ENCODE peak calls at places on chromosomes 3 and 15, in six cellular contexts. I is heart left ventricle, K is Peyer's patch, S is A673, N is tibial artery, D is K562. J is an unnamed sample.

GRCh38 chr3:101195951-101196713 is 124.2 kb downstream of the IMPG2 start:
- DNase-seq in K (no peak), I (no peak), D (peak; percentile 15), N (no peak), S (peak; percentile 82), J (peak; percentile 78)

GRCh38 chr3:52983336-52983807 is 62.5 kb downstream of the SFMBT1 start:
- DNase-seq in N (no peak), S (no peak), D (no peak), K (no peak), I (no peak), J (no peak)

GRCh38 chr3:20066848-20067617 is 26.8 kb downstream of the KAT2B start:
- DNase-seq in N (peak; percentile 48), S (peak; percentile 94), D (no peak), K (no peak), I (peak; percentile 31), J (no peak)

GRCh38 chr15:95932676-95933075 is 397.8 kb upstream of the NR2F2 start:
- DNase-seq in D (no peak), K (no peak), I (no peak), S (no peak), N (no peak), J (peak; percentile 27)

GRCh38 chr3:158103956-158104338 is 2.3 kb downstream of the SHOX2 start:
- DNase-seq in K (peak; percentile 54), N (peak; percentile 34), D (no peak), S (no peak), I (no peak), J (no peak)

GRCh38 chr3:189848636-189849035 is 217.4 kb downstream of the TP63 start:
- DNase-seq in I (no peak), N (no peak), D (no peak), K (no peak), S (no peak), J (peak; percentile 9)

GRCh38 chr3:173567997-173568396 is 170.5 kb downstream of the NLGN1 start:
- DNase-seq in I (no peak), N (no peak), K (no peak), S (no peak), D (no peak), J (no peak)

GRCh38 chr15:31439328-31439727 is 112.7 kb downstream of the KLF13 start:
- DNase-seq in D (peak; percentile 56), N (no peak), S (no peak), I (no peak), K (peak; percentile 66), J (no peak)

GRCh38 chr3:120450261-120450913 is 405 bp downstream of the FSTL1 start:
- DNase-seq in S (peak; percentile 61), K (peak; percentile 53), D (no peak), I (peak; percentile 54), N (peak; percentile 32), J (peak; percentile 44)

GRCh38 chr3:85603378-85603777 is 644.6 kb downstream of the CADM2 start:
- DNase-seq in N (no peak), D (no peak), I (no peak), K (no peak), S (no peak), J (no peak)

GRCh38 chr15:65835452-65835851 is 33.8 kb upstream of the RAB11A start:
- DNase-seq in I (no peak), K (no peak), N (no peak), D (no peak), S (no peak), J (no peak)

GRCh38 chr3:23806322-23807160 is 786 bp downstream of the UBE2E1 start:
- DNase-seq in K (peak; percentile 56), I (peak; percentile 43), S (peak; percentile 67), N (peak; percentile 23), D (peak; percentile 56), J (peak; percentile 11)

GRCh38 chr15:60083318-60083717 is 79.2 kb downstream of the FOXB1 start:
- DNase-seq in S (no peak), K (no peak), D (no peak), N (no peak), I (no peak), J (no peak)

GRCh38 chr3:134655706-134656105 is 4.9 kb upstream of the KY start:
- DNase-seq in I (no peak), N (no peak), K (no peak), D (no peak), S (no peak), J (no peak)

GRCh38 chr3:113088616-113089015 is 97.8 kb downstream of the GTPBP8 start:
- DNase-seq in K (no peak), D (no peak), S (no peak), I (no peak), N (no peak), J (no peak)

GRCh38 chr15:36737430-36737891 is 158.0 kb downstream of the CDIN1 start:
- DNase-seq in D (no peak), N (no peak), S (no peak), K (no peak), I (no peak), J (peak; percentile 29)

GRCh38 chr3:122183521-122183892 is at the start of gene CASR:
- DNase-seq in D (no peak), I (no peak), K (peak; percentile 56), N (no peak), S (no peak), J (no peak)

GRCh38 chr3:171168086-171168485 is 141.6 kb upstream of the SLC2A2 start:
- DNase-seq in S (peak; percentile 17), I (no peak), K (no peak), N (no peak), D (peak; percentile 27), J (peak; percentile 44)

GRCh38 chr3:124282751-124283643 is 291.1 kb upstream of the ROPN1 start:
- DNase-seq in K (no peak), D (no peak), S (no peak), I (no peak), N (no peak), J (peak; percentile 28)

GRCh38 chr3:161415506-161416231 is 44.4 kb upstream of the SPTSSB start:
- DNase-seq in K (no peak), N (peak; percentile 28), I (peak; percentile 43), S (no peak), D (no peak), J (peak; percentile 87)

GRCh38 chr3:25706213-25706612 is 41.5 kb upstream of the TOP2B start:
- DNase-seq in N (no peak), I (no peak), K (no peak), D (no peak), S (no peak), J (no peak)

GRCh38 chr15:90143176-90143655 is 40.9 kb upstream of the IDH2 start:
- DNase-seq in D (peak; percentile 96), N (no peak), S (peak; percentile 78), K (peak; percentile 85), I (peak; percentile 50), J (peak; percentile 47)

GRCh38 chr3:103991461-103992115 is 1375.1 kb upstream of the ALCAM start:
- DNase-seq in D (no peak), S (no peak), K (no peak), N (no peak), I (no peak), J (peak; percentile 25)

GRCh38 chr3:103992469-103992868 is 1374.2 kb upstream of the ALCAM start:
- DNase-seq in K (no peak), S (no peak), N (no peak), D (no peak), I (no peak), J (no peak)
- TF ChIP-seq CTCF in K (no peak), S (no peak), N (no peak), D (no peak), I (no peak), J (no peak)

GRCh38 chr15:40044717-40045571 is 6.0 kb upstream of the SRP14 start:
- DNase-seq in I (peak; percentile 88), N (peak; percentile 89), S (peak; percentile 90), D (peak; percentile 91), K (peak; percentile 92), J (peak; percentile 81)
- H3K4me3 ChIP-seq in I (no peak overlapping the region), N (peak overlapping the region; percentile 26), S (peak overlapping the region; percentile 21), D (no peak overlapping the region), K (no peak overlapping the region), J (no peak overlapping the region)

GRCh38 chr3:45224824-45225464 is 1.1 kb downstream of the TMEM158 start:
- DNase-seq in I (peak; percentile 73), K (peak; percentile 69), N (peak; percentile 63), S (peak; percentile 26), D (peak; percentile 82), J (peak; percentile 77)
- TF ChIP-seq CTCF in I (peak; percentile 56), K (no peak), N (peak; percentile 42), S (peak; percentile 25), D (peak; percentile 89), J (peak; percentile 44)

DNA sequence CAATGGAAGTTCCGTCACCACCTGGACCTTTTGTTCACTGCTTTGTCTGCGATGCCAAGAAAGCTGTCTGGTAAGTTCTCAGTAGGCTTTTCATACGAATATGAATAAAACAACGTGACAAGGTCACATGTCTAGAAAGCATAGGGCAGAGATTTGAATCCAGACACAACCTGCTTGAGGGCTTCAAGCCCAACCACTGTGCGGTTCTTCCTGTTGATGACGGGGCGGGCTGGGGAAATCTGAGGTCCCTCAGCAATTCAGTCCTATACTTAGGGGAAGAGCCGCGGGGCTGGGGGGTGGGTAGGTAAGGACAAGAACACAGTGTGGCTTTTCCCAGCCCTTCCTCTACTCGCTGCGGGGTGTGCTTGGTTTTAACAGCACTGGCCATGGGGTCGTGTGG is 32.4 kb upstream of the SMAD3 start:
- DNase-seq in D (no peak), N (no peak), I (no peak), S (no peak), K (no peak), J (no peak)
- H3K4me3 ChIP-seq in D (no peak overlapping the region), N (no peak overlapping the region), I (peak overlapping the region; percentile 44), S (no peak overlapping the region), K (peak overlapping the region; percentile 48), J (no peak overlapping the region)

GRCh38 chr15:81280086-81280485 is 43.9 kb downstream of the STARD5 start:
- DNase-seq in N (no peak), D (no peak), S (no peak), K (no peak), I (no peak), J (no peak)

GRCh38 chr15:81281925-81282895 is 41.7 kb downstream of the STARD5 start:
- DNase-seq in N (no peak), K (no peak), I (no peak), D (no peak), S (no peak), J (no peak)

GRCh38 chr15:81279621-81280051 is 44.3 kb downstream of the STARD5 start:
- DNase-seq in I (no peak), N (no peak), S (no peak), D (no peak), K (no peak), J (peak; percentile 22)

GRCh38 chr15:81281176-81281735 is 42.7 kb downstream of the STARD5 start:
- DNase-seq in K (no peak), D (no peak), I (no peak), S (no peak), N (no peak), J (no peak)

GRCh38 chr15:81280696-81281095 is 43.2 kb downstream of the STARD5 start:
- DNase-seq in S (peak; percentile 14), I (no peak), K (no peak), N (no peak), D (no peak), J (no peak)
- TF ChIP-seq CTCF in S (no peak), I (no peak), K (no peak), N (no peak), D (no peak), J (no peak)

GRCh38 chr3:141294848-141295247 is 63.2 kb downstream of the PXYLP1 start:
- DNase-seq in D (no peak), I (no peak), K (no peak), N (no peak), S (no peak), J (peak; percentile 68)
- H3K4me3 ChIP-seq in D (no peak overlapping the region), I (peak overlapping the region; percentile 39), K (no peak overlapping the region), N (peak overlapping the region; percentile 48), S (no peak overlapping the region), J (peak overlapping the region; percentile 52)

GRCh38 chr3:143661677-143662076 is 186.6 kb downstream of the SLC9A9 start:
- DNase-seq in D (no peak), I (no peak), K (no peak), S (no peak), N (no peak), J (no peak)
- TF ChIP-seq CTCF in D (no peak), I (no peak), K (no peak), S (no peak), N (no peak), J (no peak)

J was measured in fibroblast of pulmonary artery.